ENCODE peak calls at places on chromosome 10, in six cellular contexts. One of them, this sample, is unnamed.
A peak's percentile ranks its signal among the peaks of the same experiment; 100 is the strongest.

GRCh38 chr10:28533571-28534304 is 820 bp downstream of the WAC start:
- DNase-seq in T1000: no peak
- DNase-seq in substantia nigra: peak; percentile 46
- DNase-seq in GM19239: peak; percentile 26
- DNase-seq in EL: peak; percentile 54
- DNase-seq in stimulated activated naive CD8-positive, alpha-beta T cell treated with anti-CD3 and anti-CD28 coated beads, Interleukin-15, Interleukin-2, amounts not matched to agents 100 U/mL and 50 U/mL, for 24 hours: peak; percentile 77
- DNase-seq in this sample: peak; percentile 21

GRCh38 chr10:112953760-112954159 is 3.7 kb downstream of the TCF7L2 start:
- DNase-seq in GM19239: no peak
- DNase-seq in stimulated activated naive CD8-positive, alpha-beta T cell treated with anti-CD3 and anti-CD28 coated beads, Interleukin-15, Interleukin-2, amounts not matched to agents 100 U/mL and 50 U/mL, for 24 hours: no peak
- DNase-seq in substantia nigra: no peak
- DNase-seq in EL: peak; percentile 51
- DNase-seq in T1000: no peak
- DNase-seq in this sample: peak; percentile 44

GRCh38 chr10:110985497-110986270 is 66.3 kb downstream of the SHOC2 start:
- DNase-seq in T1000: no peak
- DNase-seq in GM19239: no peak
- DNase-seq in substantia nigra: no peak
- DNase-seq in stimulated activated naive CD8-positive, alpha-beta T cell treated with anti-CD3 and anti-CD28 coated beads, Interleukin-15, Interleukin-2, amounts not matched to agents 100 U/mL and 50 U/mL, for 24 hours: no peak
- DNase-seq in EL: no peak
- DNase-seq in this sample: no peak

GRCh38 chr10:74406006-74406405 is 255.0 kb downstream of the ADK start:
- DNase-seq in GM19239: no peak
- DNase-seq in T1000: no peak
- DNase-seq in EL: no peak
- DNase-seq in substantia nigra: no peak
- DNase-seq in stimulated activated naive CD8-positive, alpha-beta T cell treated with anti-CD3 and anti-CD28 coated beads, Interleukin-15, Interleukin-2, amounts not matched to agents 100 U/mL and 50 U/mL, for 24 hours: no peak
- DNase-seq in this sample: no peak

GRCh38 chr10:132476146-132477065 is 61.2 kb upstream of the INPP5A start:
- DNase-seq in EL: no peak
- DNase-seq in stimulated activated naive CD8-positive, alpha-beta T cell treated with anti-CD3 and anti-CD28 coated beads, Interleukin-15, Interleukin-2, amounts not matched to agents 100 U/mL and 50 U/mL, for 24 hours: no peak
- DNase-seq in T1000: no peak
- DNase-seq in GM19239: no peak
- DNase-seq in substantia nigra: no peak
- DNase-seq in this sample: no peak

GRCh38 chr10:118799779-118800178 is 45.0 kb upstream of the CACUL1 start:
- DNase-seq in substantia nigra: no peak
- DNase-seq in EL: peak; percentile 32
- DNase-seq in T1000: no peak
- DNase-seq in GM19239: no peak
- DNase-seq in stimulated activated naive CD8-positive, alpha-beta T cell treated with anti-CD3 and anti-CD28 coated beads, Interleukin-15, Interleukin-2, amounts not matched to agents 100 U/mL and 50 U/mL, for 24 hours: no peak
- DNase-seq in this sample: peak; percentile 71

GRCh38 chr10:121791761-121792160 is 136.1 kb downstream of the ATE1 start:
- DNase-seq in T1000: no peak
- DNase-seq in EL: no peak
- DNase-seq in substantia nigra: no peak
- DNase-seq in stimulated activated naive CD8-positive, alpha-beta T cell treated with anti-CD3 and anti-CD28 coated beads, Interleukin-15, Interleukin-2, amounts not matched to agents 100 U/mL and 50 U/mL, for 24 hours: no peak
- DNase-seq in GM19239: no peak
- DNase-seq in this sample: no peak

GRCh38 chr10:87695074-87695473 is 35.4 kb downstream of the PAPSS2 start:
- DNase-seq in substantia nigra: no peak
- DNase-seq in stimulated activated naive CD8-positive, alpha-beta T cell treated with anti-CD3 and anti-CD28 coated beads, Interleukin-15, Interleukin-2, amounts not matched to agents 100 U/mL and 50 U/mL, for 24 hours: no peak
- DNase-seq in GM19239: no peak
- DNase-seq in T1000: no peak
- DNase-seq in EL: no peak
- DNase-seq in this sample: no peak

GRCh38 chr10:5959116-5959515 is 18.2 kb downstream of the IL15RA start:
- DNase-seq in GM19239: no peak
- DNase-seq in EL: no peak
- DNase-seq in T1000: no peak
- DNase-seq in stimulated activated naive CD8-positive, alpha-beta T cell treated with anti-CD3 and anti-CD28 coated beads, Interleukin-15, Interleukin-2, amounts not matched to agents 100 U/mL and 50 U/mL, for 24 hours: no peak
- DNase-seq in substantia nigra: no peak
- DNase-seq in this sample: peak; percentile 48

GRCh38 chr10:18735711-18736110 is 76.5 kb downstream of the ARL5B start:
- DNase-seq in T1000: no peak
- DNase-seq in EL: no peak
- DNase-seq in stimulated activated naive CD8-positive, alpha-beta T cell treated with anti-CD3 and anti-CD28 coated beads, Interleukin-15, Interleukin-2, amounts not matched to agents 100 U/mL and 50 U/mL, for 24 hours: no peak
- DNase-seq in substantia nigra: no peak
- DNase-seq in GM19239: no peak
- DNase-seq in this sample: no peak

GRCh38 chr10:14926061-14926470 is 27.8 kb downstream of the DCLRE1C start:
- DNase-seq in T1000: no peak
- DNase-seq in GM19239: no peak
- DNase-seq in EL: no peak
- DNase-seq in stimulated activated naive CD8-positive, alpha-beta T cell treated with anti-CD3 and anti-CD28 coated beads, Interleukin-15, Interleukin-2, amounts not matched to agents 100 U/mL and 50 U/mL, for 24 hours: no peak
- DNase-seq in substantia nigra: no peak
- DNase-seq in this sample: no peak

GRCh38 chr10:124961248-124961570 is 19.3 kb downstream of the ZRANB1 start:
- DNase-seq in GM19239: no peak
- DNase-seq in stimulated activated naive CD8-positive, alpha-beta T cell treated with anti-CD3 and anti-CD28 coated beads, Interleukin-15, Interleukin-2, amounts not matched to agents 100 U/mL and 50 U/mL, for 24 hours: no peak
- DNase-seq in EL: no peak
- DNase-seq in T1000: no peak
- DNase-seq in substantia nigra: no peak
- DNase-seq in this sample: no peak

GRCh38 chr10:11684717-11685645 is 57.2 kb upstream of the ECHDC3 start:
- DNase-seq in substantia nigra: peak; percentile 40
- DNase-seq in EL: peak; percentile 87
- DNase-seq in T1000: no peak
- DNase-seq in GM19239: no peak
- DNase-seq in stimulated activated naive CD8-positive, alpha-beta T cell treated with anti-CD3 and anti-CD28 coated beads, Interleukin-15, Interleukin-2, amounts not matched to agents 100 U/mL and 50 U/mL, for 24 hours: peak; percentile 72
- DNase-seq in this sample: peak; percentile 86

GRCh38 chr10:113663142-113663541 is 699 bp downstream of the NRAP start:
- DNase-seq in substantia nigra: no peak
- DNase-seq in GM19239: no peak
- DNase-seq in T1000: no peak
- DNase-seq in EL: peak; percentile 48
- DNase-seq in stimulated activated naive CD8-positive, alpha-beta T cell treated with anti-CD3 and anti-CD28 coated beads, Interleukin-15, Interleukin-2, amounts not matched to agents 100 U/mL and 50 U/mL, for 24 hours: no peak
- DNase-seq in this sample: peak; percentile 51

GRCh38 chr10:63192826-63193225 is 59.7 kb downstream of the NRBF2 start:
- DNase-seq in stimulated activated naive CD8-positive, alpha-beta T cell treated with anti-CD3 and anti-CD28 coated beads, Interleukin-15, Interleukin-2, amounts not matched to agents 100 U/mL and 50 U/mL, for 24 hours: no peak
- DNase-seq in EL: no peak
- DNase-seq in substantia nigra: no peak
- DNase-seq in GM19239: no peak
- DNase-seq in T1000: no peak
- DNase-seq in this sample: no peak

GRCh38 chr10:97399843-97400545 is 1.1 kb downstream of the RRP12 start:
- DNase-seq in GM19239: no peak
- DNase-seq in T1000: peak; percentile 52
- DNase-seq in substantia nigra: no peak
- DNase-seq in stimulated activated naive CD8-positive, alpha-beta T cell treated with anti-CD3 and anti-CD28 coated beads, Interleukin-15, Interleukin-2, amounts not matched to agents 100 U/mL and 50 U/mL, for 24 hours: no peak
- DNase-seq in EL: peak; percentile 77
- DNase-seq in this sample: peak; percentile 75

GRCh38 chr10:80283119-80283518 is 6.3 kb downstream of the MAT1A start:
- DNase-seq in substantia nigra: no peak
- DNase-seq in EL: no peak
- DNase-seq in GM19239: no peak
- DNase-seq in T1000: no peak
- DNase-seq in stimulated activated naive CD8-positive, alpha-beta T cell treated with anti-CD3 and anti-CD28 coated beads, Interleukin-15, Interleukin-2, amounts not matched to agents 100 U/mL and 50 U/mL, for 24 hours: no peak
- DNase-seq in this sample: no peak

GRCh38 chr10:19848226-19848950 is 32.2 kb downstream of the PLXDC2 start:
- DNase-seq in T1000: no peak
- DNase-seq in EL: no peak
- DNase-seq in GM19239: no peak
- DNase-seq in substantia nigra: no peak
- DNase-seq in stimulated activated naive CD8-positive, alpha-beta T cell treated with anti-CD3 and anti-CD28 coated beads, Interleukin-15, Interleukin-2, amounts not matched to agents 100 U/mL and 50 U/mL, for 24 hours: no peak
- DNase-seq in this sample: no peak

GRCh38 chr10:75195035-75195763 is 15.4 kb upstream of the VDAC2 start:
- DNase-seq in GM19239: no peak
- DNase-seq in stimulated activated naive CD8-positive, alpha-beta T cell treated with anti-CD3 and anti-CD28 coated beads, Interleukin-15, Interleukin-2, amounts not matched to agents 100 U/mL and 50 U/mL, for 24 hours: no peak
- DNase-seq in EL: peak; percentile 59
- DNase-seq in substantia nigra: no peak
- DNase-seq in T1000: peak; percentile 19
- DNase-seq in this sample: peak; percentile 98

GRCh38 chr10:29386347-29386999 is 97.6 kb downstream of the LYZL1 start:
- DNase-seq in GM19239: no peak
- DNase-seq in substantia nigra: no peak
- DNase-seq in stimulated activated naive CD8-positive, alpha-beta T cell treated with anti-CD3 and anti-CD28 coated beads, Interleukin-15, Interleukin-2, amounts not matched to agents 100 U/mL and 50 U/mL, for 24 hours: peak; percentile 10
- DNase-seq in T1000: no peak
- DNase-seq in EL: peak; percentile 49
- DNase-seq in this sample: peak; percentile 38

GRCh38 chr10:68272833-68273232 is 40.9 kb upstream of the ATOH7 start:
- DNase-seq in EL: no peak
- DNase-seq in GM19239: no peak
- DNase-seq in stimulated activated naive CD8-positive, alpha-beta T cell treated with anti-CD3 and anti-CD28 coated beads, Interleukin-15, Interleukin-2, amounts not matched to agents 100 U/mL and 50 U/mL, for 24 hours: no peak
- DNase-seq in substantia nigra: no peak
- DNase-seq in T1000: no peak
- DNase-seq in this sample: no peak

GRCh38 chr10:110137142-110137545 is 70.3 kb upstream of the MXI1 start:
- DNase-seq in substantia nigra: no peak
- DNase-seq in EL: peak; percentile 63
- DNase-seq in stimulated activated naive CD8-positive, alpha-beta T cell treated with anti-CD3 and anti-CD28 coated beads, Interleukin-15, Interleukin-2, amounts not matched to agents 100 U/mL and 50 U/mL, for 24 hours: no peak
- DNase-seq in T1000: peak; percentile 6
- DNase-seq in GM19239: peak; percentile 28
- DNase-seq in this sample: peak; percentile 72